ENCODE peak calls at places on chromosome 2, in eight cellular contexts. Q is HEK293T; I is NCI-H524; M is effector CD8-positive, alpha-beta T cell; D is retina; X is right cardiac atrium; A is activated CD4-positive, alpha-beta T cell treated with anti-CD3 and anti-CD28 coated beads for 1 hour; J is mucosa of descending colon. U is an unnamed sample.

GRCh38 chr2:191385416-191386160 is 140.4 kb downstream of the MYO1B start:
- DNase-seq in I (no peak), A (no peak), M (no peak), D (no peak), Q (no peak), X (no peak), J (no peak), U (no peak)

GRCh38 chr2:128589681-128590080 is 271.0 kb upstream of the HS6ST1 start:
- DNase-seq in I (no peak), A (no peak), D (no peak), J (no peak), X (no peak), Q (no peak), M (no peak), U (no peak)

GRCh38 chr2:7015007-7015950 is 98.1 kb downstream of the RNF144A start:
- DNase-seq in M (no peak), J (no peak), A (no peak), I (peak), D (no peak), Q (no peak), X (no peak), U (no peak)

GRCh38 chr2:239748811-239749210 is 276.3 kb downstream of the NDUFA10 start:
- DNase-seq in M (no peak), D (no peak), I (no peak), J (no peak), A (no peak), X (peak), Q (no peak), U (no peak)

GRCh38 chr2:174608866-174609214 is 11.2 kb upstream of the WIPF1 start:
- DNase-seq in I (no peak), D (no peak), X (no peak), A (no peak), M (no peak), J (no peak), Q (no peak), U (no peak)

GRCh38 chr2:8627019-8627691 is 54.7 kb upstream of the ID2 start:
- DNase-seq in J (peak), Q (no peak), D (no peak), A (no peak), I (no peak), X (peak), M (no peak), U (no peak)

GRCh38 chr2:42828487-42829416 is 36.4 kb upstream of the HAAO start:
- DNase-seq in X (peak), D (peak), M (peak), Q (peak), I (peak), J (peak), A (peak), U (no peak)

GRCh38 chr2:49043405-49043982 is 110.8 kb downstream of the FSHR start:
- DNase-seq in X (no peak), I (no peak), A (no peak), D (no peak), Q (no peak), M (no peak), J (no peak), U (no peak)

GRCh38 chr2:178452870-178453269 is 1.7 kb downstream of the PJVK start:
- DNase-seq in A (no peak), M (no peak), I (no peak), J (no peak), Q (no peak), D (no peak), X (no peak), U (no peak)

GRCh38 chr2:54528311-54528945 is 72.3 kb downstream of the SPTBN1 start:
- DNase-seq in D (no peak), A (no peak), Q (no peak), M (no peak), J (no peak), X (no peak), I (peak), U (no peak)

GRCh38 chr2:70111752-70112591 is 24.7 kb downstream of the PCBP1 start:
- DNase-seq in J (no peak), M (no peak), I (peak), X (no peak), A (no peak), D (no peak), Q (no peak), U (no peak)

GRCh38 chr2:231927566-231927890 is 1.3 kb upstream of the NPPC start:
- DNase-seq in Q (no peak), J (no peak), D (no peak), X (no peak), M (no peak), I (no peak), A (no peak), U (no peak)